ENCODE peak calls at places on chromosomes 2 and 18, in six cellular contexts. H, O, X, R, T and G are unnamed samples.
A peak's percentile ranks its signal among the peaks of the same experiment; 100 is the strongest.

GRCh38 chr18:3652380-3653262 is 202.6 kb downstream of the TGIF1 start:
- DNase-seq in H (peak; percentile 72), O (peak; percentile 80), X (peak; percentile 56), R (peak; percentile 70), T (no peak), G (no peak)

GRCh38 chr18:55159027-55159426 is 199.8 kb upstream of the CCDC68 start:
- DNase-seq in H (no peak), O (no peak), X (no peak), R (no peak), T (no peak), G (no peak)

GRCh38 chr2:106566050-106566449 is 78.9 kb downstream of the CD8B2 start:
- DNase-seq in H (no peak), O (no peak), X (no peak), R (no peak), T (no peak), G (no peak)

GRCh38 chr2:236998250-236998649 is 87.4 kb upstream of the COPS8 start:
- DNase-seq in H (no peak), O (no peak), X (no peak), R (no peak), T (no peak), G (no peak)

GRCh38 chr18:46469186-46469915 is 187.7 kb downstream of the LOXHD1 start:
- DNase-seq in H (no peak), O (no peak), X (no peak), R (no peak), T (no peak), G (no peak)

GRCh38 chr18:37419866-37420265 is 145.7 kb downstream of the CELF4 start:
- DNase-seq in H (no peak), O (no peak), X (no peak), R (no peak), T (no peak), G (no peak)

GRCh38 chr2:218280260-218280870 is 10.0 kb downstream of the PNKD start:
- DNase-seq in H (no peak), O (no peak), X (no peak), R (no peak), T (no peak), G (no peak)

GRCh38 chr2:15189236-15189635 is 371.9 kb downstream of the NBAS start:
- DNase-seq in H (no peak), O (no peak), X (no peak), R (no peak), T (no peak), G (no peak)

GRCh38 chr18:28584726-28585125 is 407.8 kb upstream of the CDH2 start:
- DNase-seq in H (no peak), O (no peak), X (no peak), R (no peak), T (no peak), G (no peak)

GRCh38 chr2:201450910-201451329 is 338 bp downstream of the TRAK2 start:
- DNase-seq in H (no peak), O (no peak), X (no peak), R (no peak), T (no peak), G (no peak)

GRCh38 chr2:2912731-2913130 is 464.9 kb downstream of the EIPR1 start:
- DNase-seq in H (no peak), O (no peak), X (no peak), R (no peak), T (no peak), G (no peak)

GRCh38 chr2:36433311-36434217 is 78.0 kb downstream of the CRIM1 start:
- DNase-seq in H (peak; percentile 66), O (no peak), X (no peak), R (peak; percentile 25), T (peak; percentile 40), G (peak; percentile 75)
- H3K27ac ChIP-seq in H (peak overlapping the region; percentile 69), O (peak overlapping the region; percentile 49), X (no peak overlapping the region), R (peak overlapping the region; percentile 53), T (no peak overlapping the region), G (peak overlapping the region; percentile 79)

GRCh38 chr18:57437433-57437781 is 2.2 kb downstream of the ONECUT2 start:
- DNase-seq in H (no peak), O (no peak), X (no peak), R (no peak), T (no peak), G (no peak)

GRCh38 chr18:57434536-57435494 is at the start of gene ONECUT2:
- DNase-seq in H (peak; percentile 90), O (peak; percentile 92), X (peak; percentile 95), R (peak; percentile 93), T (peak; percentile 62), G (peak; percentile 86)

GRCh38 chr18:57435851-57436192 is 648 bp downstream of the ONECUT2 start:
- DNase-seq in H (no peak), O (no peak), X (no peak), R (no peak), T (no peak), G (no peak)

GRCh38 chr18:57436965-57437333 is 1.8 kb downstream of the ONECUT2 start:
- DNase-seq in H (no peak), O (no peak), X (no peak), R (no peak), T (no peak), G (no peak)

DNA sequence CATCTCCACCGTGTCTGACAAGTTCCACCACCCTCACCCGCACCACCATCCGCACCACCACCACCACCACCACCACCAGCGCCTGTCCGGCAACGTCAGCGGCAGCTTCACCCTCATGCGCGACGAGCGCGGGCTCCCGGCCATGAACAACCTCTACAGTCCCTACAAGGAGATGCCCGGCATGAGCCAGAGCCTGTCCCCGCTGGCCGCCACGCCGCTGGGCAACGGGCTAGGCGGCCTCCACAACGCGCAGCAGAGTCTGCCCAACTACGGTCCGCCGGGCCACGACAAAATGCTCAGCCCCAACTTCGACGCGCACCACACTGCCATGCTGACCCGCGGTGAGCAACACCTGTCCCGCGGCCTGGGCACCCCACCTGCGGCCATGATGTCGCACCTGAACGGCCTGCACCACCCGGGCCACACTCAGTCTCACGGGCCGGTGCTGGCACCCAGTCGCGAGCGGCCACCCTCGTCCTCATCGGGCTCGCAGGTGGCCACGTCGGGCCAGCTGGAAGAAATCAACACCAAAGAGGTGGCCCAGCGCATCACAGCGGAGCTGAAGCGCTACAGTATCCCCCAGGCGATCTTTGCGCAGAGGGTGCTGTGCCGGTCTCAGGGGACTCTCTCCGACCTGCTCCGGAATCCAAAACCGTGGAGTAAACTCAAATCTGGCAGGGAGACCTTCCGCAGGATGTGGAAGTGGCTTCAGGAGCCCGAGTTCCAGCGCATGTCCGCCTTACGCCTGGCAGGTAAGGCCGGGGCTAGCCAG is 1.2 kb downstream of the ONECUT2 start:
- DNase-seq in H (no peak), O (no peak), X (peak; percentile 31), R (no peak), T (no peak), G (no peak)
- H3K4me3 ChIP-seq in H (peak overlapping the region; percentile 58), O (peak overlapping the region; percentile 41), X (no peak overlapping the region), R (peak overlapping the region; percentile 9), T (no peak overlapping the region), G (no peak overlapping the region)

GRCh38 chr2:102063360-102063947 is 71.7 kb downstream of the IL1R2 start:
- DNase-seq in H (peak; percentile 83), O (peak; percentile 76), X (peak; percentile 71), R (peak; percentile 43), T (peak; percentile 66), G (peak; percentile 86)
- TF ChIP-seq EP300 in H (no peak), O (peak; percentile 8), X (no peak), R (no peak), T (no peak), G (no peak)

DNA sequence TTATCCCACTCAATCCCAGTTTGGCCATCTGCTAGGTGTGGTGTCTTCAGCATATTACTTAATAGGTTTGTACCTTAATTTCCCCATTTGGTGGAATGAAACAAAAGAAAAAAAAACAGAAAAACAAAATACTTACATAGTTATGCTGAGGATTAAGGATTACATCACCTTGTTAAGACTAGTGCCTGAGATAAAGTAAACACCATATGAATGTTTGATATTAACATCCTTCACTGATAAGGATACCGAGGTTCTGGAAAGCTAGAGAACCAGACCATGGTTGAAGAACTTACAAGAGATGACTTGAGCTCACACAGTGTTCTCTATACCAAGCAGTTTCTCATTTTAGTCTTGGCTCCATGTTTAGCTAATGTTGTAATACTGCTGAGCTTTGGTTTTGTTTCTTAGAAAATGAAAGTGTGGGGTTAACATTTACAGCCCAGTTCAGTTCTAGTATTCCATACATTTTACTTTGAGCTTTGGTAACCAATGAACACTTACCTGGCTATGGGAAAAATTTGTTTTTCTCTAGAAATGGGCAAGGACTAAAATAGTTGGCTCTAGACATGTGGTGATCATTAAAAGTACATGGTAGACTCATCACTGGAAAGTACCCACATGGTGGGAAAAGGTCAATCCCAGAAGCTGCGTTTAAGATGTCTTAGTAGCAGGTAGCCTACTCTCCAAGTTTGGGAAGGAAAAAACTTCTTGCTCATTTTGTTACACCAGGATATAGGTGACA is 5.8 kb upstream of the GPD2 start:
- DNase-seq in H (no peak), O (no peak), X (no peak), R (no peak), T (no peak), G (no peak)
- H3K27ac ChIP-seq in H (peak overlapping the region; percentile 43), O (peak overlapping the region; percentile 63), X (no peak overlapping the region), R (no peak overlapping the region), T (no peak overlapping the region), G (peak overlapping the region; percentile 32)

DNA sequence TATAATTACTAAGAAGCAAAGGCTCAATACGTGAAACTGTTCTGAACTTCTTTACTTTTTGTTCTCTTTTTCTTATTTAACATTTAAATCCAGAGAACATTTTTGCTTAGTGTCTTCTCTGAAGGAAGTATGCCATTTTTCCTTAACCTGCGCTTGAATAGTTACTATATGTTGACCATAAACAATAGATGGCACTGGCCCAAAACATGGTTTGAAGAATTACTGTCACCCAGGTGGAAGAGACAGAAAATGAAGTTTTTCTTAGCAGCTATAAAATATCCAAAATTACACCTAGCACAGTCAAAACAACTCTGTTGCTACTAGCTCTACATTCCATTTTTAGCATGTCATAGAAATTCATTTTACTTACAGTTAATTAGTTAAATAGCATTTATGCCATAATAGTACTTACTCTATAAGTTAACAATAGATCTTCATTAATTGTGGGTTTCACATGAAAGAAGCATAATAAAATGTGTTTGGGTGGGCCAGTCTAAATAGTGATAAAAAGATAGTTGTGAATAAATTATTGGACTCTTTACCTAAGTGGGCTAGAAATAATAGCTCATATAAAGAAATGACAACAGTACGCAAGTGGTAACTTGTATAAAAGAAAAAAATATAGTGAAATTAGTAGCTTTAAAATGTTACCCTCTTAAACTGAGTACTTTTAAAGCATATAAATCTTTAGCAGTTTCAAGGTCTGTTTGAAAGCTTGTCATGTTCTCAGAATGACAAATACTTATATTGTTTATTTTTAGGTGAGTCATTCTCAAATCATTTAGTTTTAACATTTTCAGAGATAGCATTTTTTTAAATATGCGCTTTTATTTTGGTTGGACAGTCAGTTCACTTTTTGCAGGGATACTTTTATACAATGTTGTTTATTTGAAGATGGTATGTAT is 3.7 kb downstream of the ETAA1 start:
- DNase-seq in H (no peak), O (no peak), X (no peak), R (no peak), T (no peak), G (no peak)
- H3K4me3 ChIP-seq in H (no peak overlapping the region), O (no peak overlapping the region), X (no peak overlapping the region), R (no peak overlapping the region), T (no peak overlapping the region), G (no peak overlapping the region)

DNA sequence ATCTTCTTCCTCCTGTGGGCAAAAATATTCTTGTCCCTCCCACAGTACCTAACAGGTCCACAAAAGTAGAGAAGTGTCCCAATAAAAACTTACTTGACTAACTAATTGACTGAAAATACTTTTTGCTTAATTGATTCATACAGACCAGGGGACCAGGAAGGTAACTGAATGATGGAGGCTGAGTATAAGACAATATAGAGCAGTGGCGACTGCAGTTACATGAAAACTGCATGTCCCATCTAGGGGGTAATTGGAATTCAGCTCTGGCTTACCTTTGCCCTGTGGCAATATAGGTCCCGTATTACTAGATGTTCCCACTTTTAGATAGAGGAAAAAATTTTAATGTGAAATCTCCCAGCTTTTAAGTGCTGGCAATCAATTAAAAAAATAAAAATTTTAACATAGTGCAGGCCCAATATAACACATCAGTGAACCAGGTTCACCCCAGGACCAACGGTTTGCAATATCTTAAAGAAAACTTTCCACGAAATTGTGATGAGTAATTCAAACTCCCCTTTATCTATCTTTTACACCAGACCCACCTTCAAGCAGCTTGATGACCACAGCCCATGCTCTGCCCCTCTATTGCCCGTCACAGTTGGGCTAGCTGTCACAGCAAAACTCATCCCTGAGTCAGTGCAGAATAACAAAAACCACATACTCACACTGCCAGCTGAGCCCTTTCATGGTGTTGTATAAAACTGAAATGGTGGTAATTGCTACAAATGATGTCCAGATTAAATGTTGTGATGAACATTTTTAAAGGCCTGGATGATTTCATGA is 112.6 kb upstream of the CREB1 start:
- DNase-seq in H (no peak), O (no peak), X (no peak), R (no peak), T (no peak), G (no peak)
- TF ChIP-seq EP300 in H (no peak), O (no peak), X (no peak), R (no peak), T (no peak), G (no peak)